ENCODE peak calls at places on chromosomes 13 and 19, in ten cellular contexts. M is hepatocyte; C is Panc1; A is NT2/D1; U is T-helper 17 cell; I is astrocyte; H is cardiac muscle cell; Q is CD4-positive, CD25-positive, alpha-beta regulatory T cell; K is CD8-positive, alpha-beta T cell; B is testis. S is an unnamed sample. For H3K9me3, the result is how much of the 10 kb centered on the place peaks cover.

GRCh38 chr13:83883061-83883523 is 818 bp upstream of the SLITRK1 start:
- DNase-seq in M (no peak), C (no peak), A (no peak), U (no peak), I (no peak), H (no peak), Q (no peak), K (no peak), B (no peak), S (no peak)

GRCh38 chr13:86877449-86877848 is 793.7 kb upstream of the SLITRK5 start:
- DNase-seq in M (no peak), C (no peak), A (no peak), U (no peak), I (peak), H (no peak), Q (no peak), K (no peak), B (no peak), S (no peak)

GRCh38 chr13:40558656-40559055 is 107.8 kb downstream of the FOXO1 start:
- DNase-seq in M (no peak), C (no peak), A (no peak), U (no peak), I (no peak), H (peak), Q (no peak), K (no peak), B (no peak), S (no peak)

GRCh38 chr13:49586717-49587116 is 1.4 kb upstream of the RCBTB1 start:
- DNase-seq in M (no peak), C (no peak), A (no peak), U (no peak), I (no peak), H (no peak), Q (no peak), K (no peak), B (no peak), S (no peak)

GRCh38 chr13:94063096-94063495 is 416.4 kb downstream of the DCT start:
- DNase-seq in M (no peak), C (no peak), A (no peak), U (no peak), I (peak), H (no peak), Q (no peak), K (no peak), B (no peak), S (no peak)

GRCh38 chr19:43619262-43620060 is at the start of gene ZNF428:
- DNase-seq in M (peak), C (peak), A (peak), U (peak), I (peak), H (peak), Q (peak), K (peak), B (peak), S (peak)

GRCh38 chr13:90238433-90238832 is 1109.1 kb upstream of the MIR17HG start:
- DNase-seq in M (no peak), C (no peak), A (no peak), U (no peak), I (peak), H (peak), Q (no peak), K (no peak), B (no peak), S (no peak)

GRCh38 chr13:94195715-94196114 is 283.8 kb downstream of the DCT start:
- DNase-seq in M (peak), C (no peak), A (no peak), U (no peak), I (peak), H (peak), Q (no peak), K (no peak), B (no peak), S (no peak)

GRCh38 chr13:79533781-79534400 is 52.9 kb downstream of the NDFIP2 start:
- DNase-seq in M (no peak), C (no peak), A (no peak), U (no peak), I (peak), H (peak), Q (no peak), K (no peak), B (no peak), S (no peak)

GRCh38 chr13:110458594-110459365 is 102.7 kb downstream of the RAB20 start:
- DNase-seq in M (no peak), C (no peak), A (no peak), U (no peak), I (no peak), H (no peak), Q (no peak), K (no peak), B (no peak), S (no peak)

GRCh38 chr19:16345457-16345856 is 20.8 kb downstream of the KLF2 start:
- DNase-seq in M (no peak), C (no peak), A (no peak), U (no peak), I (no peak), H (no peak), Q (no peak), K (no peak), B (no peak), S (no peak)

GRCh38 chr19:18477974-18478373 is 40.0 kb upstream of the ISYNA1 start:
- DNase-seq in M (no peak), C (no peak), A (no peak), U (no peak), I (no peak), H (no peak), Q (no peak), K (no peak), B (no peak), S (no peak)
- H3K9me3 ChIP-seq in M (under half), C (under half), A (under half), U (under half), I (under half), H (under half), Q (under half), K (under half), B (under half), S (under half)

DNA sequence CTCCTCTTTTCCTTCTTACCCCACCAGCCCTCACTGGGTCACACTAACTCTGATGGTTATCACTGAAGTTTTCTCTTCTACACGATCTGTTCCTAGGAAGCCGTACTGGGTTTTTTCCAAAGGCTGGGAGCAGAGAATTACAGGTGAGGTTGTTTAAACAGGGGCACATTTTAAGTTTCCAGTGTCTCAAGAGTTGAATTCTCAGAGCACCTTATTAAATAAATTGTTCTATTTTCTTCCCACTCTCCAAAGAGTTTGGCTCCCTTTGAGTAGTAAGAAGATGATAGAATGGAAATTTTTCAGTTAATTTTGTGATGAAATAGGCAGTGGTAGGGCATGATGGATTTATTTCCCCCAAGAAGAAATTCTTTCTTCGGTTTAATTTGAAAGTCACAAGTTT is at the start of gene OR7D4:
- DNase-seq in M (no peak), C (no peak), A (no peak), U (no peak), I (no peak), H (no peak), Q (no peak), K (no peak), B (no peak), S (no peak)
- H3K9me3 ChIP-seq in M (under half), C (under half), A (under half), U (under half), I (under half), H (under half), Q (under half), K (under half), B (under half), S (under half)

GRCh38 chr13:27004389-27004788 is 167.2 kb downstream of the USP12 start:
- DNase-seq in M (no peak), C (no peak), A (no peak), U (no peak), I (no peak), H (no peak), Q (no peak), K (no peak), B (no peak), S (no peak)

GRCh38 chr13:26999499-26999898 is 172.1 kb downstream of the USP12 start:
- DNase-seq in M (no peak), C (no peak), A (no peak), U (no peak), I (no peak), H (no peak), Q (no peak), K (no peak), B (no peak), S (no peak)

GRCh38 chr13:27000686-27001085 is 170.9 kb downstream of the USP12 start:
- DNase-seq in M (no peak), C (no peak), A (no peak), U (no peak), I (no peak), H (no peak), Q (no peak), K (no peak), B (no peak), S (no peak)

GRCh38 chr13:27004866-27005265 is 166.7 kb downstream of the USP12 start:
- DNase-seq in M (no peak), C (no peak), A (no peak), U (no peak), I (no peak), H (no peak), Q (no peak), K (no peak), B (no peak), S (no peak)

GRCh38 chr13:27001705-27002104 is 169.9 kb downstream of the USP12 start:
- DNase-seq in M (no peak), C (no peak), A (no peak), U (no peak), I (no peak), H (no peak), Q (no peak), K (no peak), B (no peak), S (no peak)
- H3K9me3 ChIP-seq in M (under half), C (under half), A (under half), U (under half), I (under half), H (under half), Q (under half), K (under half), B (under half), S (under half)

DNA sequence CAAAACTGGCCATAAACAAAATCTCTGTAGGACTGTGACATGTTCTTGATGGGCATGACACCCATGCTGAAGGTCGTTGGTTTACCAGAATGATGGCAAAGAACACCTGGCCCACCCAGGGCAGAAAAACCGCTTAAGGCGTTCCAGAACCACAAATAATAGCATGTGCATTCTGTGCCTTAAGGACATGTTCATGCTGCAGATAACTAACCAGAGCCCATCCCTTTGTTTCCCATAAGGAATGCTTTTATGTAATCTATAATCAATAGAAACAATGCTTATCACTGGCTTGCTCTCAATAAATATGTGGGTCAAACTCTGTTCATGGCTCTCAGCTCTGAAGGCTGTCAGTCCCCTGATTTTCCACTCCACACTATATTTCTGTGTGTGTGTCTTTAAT is 11.2 kb upstream of the ZNF578 start:
- DNase-seq in M (no peak), C (no peak), A (no peak), U (no peak), I (no peak), H (no peak), Q (no peak), K (no peak), B (no peak), S (no peak)
- H3K9me3 ChIP-seq in M (under half), C (under half), A (under half), U (under half), I (under half), H (under half), Q (under half), K (under half), B (under half), S (under half)

GRCh38 chr19:27901078-27901477 is 1311.9 kb downstream of the UQCRFS1 start:
- DNase-seq in M (no peak), C (no peak), A (no peak), U (no peak), I (no peak), H (no peak), Q (no peak), K (no peak), B (peak), S (no peak)
- H3K9me3 ChIP-seq in M (under half), C (under half), A (under half), U (under half), I (under half), H (under half), Q (under half), K (under half), B (under half), S (under half)

GRCh38 chr19:7522923-7523667 is 671 bp downstream of the MCOLN1 start:
- DNase-seq in M (peak), C (no peak), A (no peak), U (no peak), I (no peak), H (peak), Q (no peak), K (no peak), B (no peak), S (no peak)
- H3K9me3 ChIP-seq in M (under half), C (under half), A (under half), U (under half), I (under half), H (under half), Q (under half), K (under half), B (under half), S (under half)

DNA sequence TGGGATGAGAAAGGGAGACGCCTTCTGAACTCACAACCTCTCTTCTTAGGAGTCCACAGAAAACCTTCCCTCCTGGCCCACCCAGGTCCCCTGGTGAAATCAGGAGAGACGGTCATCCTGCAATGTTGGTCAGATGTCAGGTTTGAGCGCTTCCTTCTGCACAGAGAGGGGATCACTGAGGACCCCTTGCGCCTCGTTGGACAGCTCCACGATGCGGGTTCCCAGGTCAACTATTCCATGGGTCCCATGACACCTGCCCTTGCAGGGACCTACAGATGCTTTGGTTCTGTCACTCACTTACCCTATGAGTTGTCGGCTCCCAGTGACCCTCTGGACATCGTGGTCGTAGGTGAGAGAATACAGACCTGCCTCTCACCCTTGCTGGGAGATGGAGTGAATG is 3.3 kb downstream of the KIR3DL3 start:
- DNase-seq in M (no peak), C (no peak), A (no peak), U (no peak), I (no peak), H (no peak), Q (no peak), K (no peak), B (no peak), S (no peak)
- H3K9me3 ChIP-seq in M (under half), C (under half), A (under half), U (under half), I (under half), H (under half), Q (under half), K (under half), B (under half), S (under half)

GRCh38 chr19:57537953-57538547 is 10.9 kb downstream of the ZNF549 start:
- DNase-seq in M (no peak), C (no peak), A (no peak), U (no peak), I (no peak), H (no peak), Q (no peak), K (no peak), B (no peak), S (no peak)
- H3K9me3 ChIP-seq in M (half or more), C (half or more), A (half or more), U (half or more), I (half or more), H (under half), Q (half or more), K (half or more), B (under half), S (under half)

DNA sequence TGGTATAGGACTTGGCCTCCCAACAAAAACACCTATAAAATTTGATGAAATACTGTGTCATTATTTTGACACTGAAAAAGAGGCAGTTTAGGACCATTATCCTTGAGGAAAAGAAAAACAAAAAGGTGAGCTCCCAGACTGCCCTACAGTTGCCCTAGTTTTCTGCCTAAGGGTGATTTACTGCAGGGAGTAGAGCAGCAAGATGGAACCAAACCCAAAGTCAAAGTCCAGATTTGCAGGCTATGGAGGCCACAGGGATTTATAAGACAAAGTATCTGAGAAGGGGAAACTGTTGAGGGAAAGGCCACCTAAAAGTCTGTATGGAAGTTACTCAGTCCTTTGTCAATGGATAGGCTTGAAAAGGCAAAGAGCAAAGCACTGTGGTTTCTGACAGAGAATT is 112.4 kb upstream of the TRPC4 start:
- DNase-seq in M (no peak), C (no peak), A (no peak), U (no peak), I (no peak), H (no peak), Q (no peak), K (no peak), B (no peak), S (no peak)
- H3K9me3 ChIP-seq in M (under half), C (under half), A (under half), U (under half), I (under half), H (under half), Q (under half), K (under half), B (under half), S (under half)